ENCODE peak calls at places on chromosome 13, in six cellular contexts. One of them, this sample, is unnamed.
A peak's percentile ranks its signal among the peaks of the same experiment; 100 is the strongest.

GRCh38 chr13:75876371-75877050 is 240.4 kb downstream of the LMO7 start:
- DNase-seq in naive thymus-derived CD8-positive, alpha-beta T cell: peak; percentile 49
- DNase-seq in left ventricle myocardium superior: peak; percentile 46
- DNase-seq in upper lobe of right lung: peak; percentile 63
- DNase-seq in cardiac muscle cell: peak; percentile 77
- DNase-seq in anterior cingulate cortex: peak; percentile 30
- DNase-seq in this sample: no peak

GRCh38 chr13:20882206-20882605 is 20.3 kb downstream of the XPO4 start:
- DNase-seq in naive thymus-derived CD8-positive, alpha-beta T cell: no peak
- DNase-seq in left ventricle myocardium superior: no peak
- DNase-seq in upper lobe of right lung: no peak
- DNase-seq in cardiac muscle cell: no peak
- DNase-seq in anterior cingulate cortex: no peak
- DNase-seq in this sample: no peak

GRCh38 chr13:61727714-61728275 is 312.1 kb upstream of the PCDH20 start:
- DNase-seq in naive thymus-derived CD8-positive, alpha-beta T cell: no peak
- DNase-seq in left ventricle myocardium superior: no peak
- DNase-seq in upper lobe of right lung: no peak
- DNase-seq in cardiac muscle cell: peak; percentile 35
- DNase-seq in anterior cingulate cortex: no peak
- DNase-seq in this sample: no peak

GRCh38 chr13:29423050-29423449 is 172.4 kb downstream of the SLC7A1 start:
- DNase-seq in naive thymus-derived CD8-positive, alpha-beta T cell: no peak
- DNase-seq in left ventricle myocardium superior: no peak
- DNase-seq in upper lobe of right lung: no peak
- DNase-seq in cardiac muscle cell: no peak
- DNase-seq in anterior cingulate cortex: no peak
- DNase-seq in this sample: no peak

GRCh38 chr13:43830481-43830873 is 43.7 kb upstream of the ENOX1 start:
- DNase-seq in naive thymus-derived CD8-positive, alpha-beta T cell: no peak
- DNase-seq in left ventricle myocardium superior: no peak
- DNase-seq in upper lobe of right lung: no peak
- DNase-seq in cardiac muscle cell: peak; percentile 93
- DNase-seq in anterior cingulate cortex: no peak
- DNase-seq in this sample: no peak

GRCh38 chr13:80337011-80337688 is 3.8 kb downstream of the SPRY2 start:
- DNase-seq in naive thymus-derived CD8-positive, alpha-beta T cell: no peak
- DNase-seq in left ventricle myocardium superior: peak; percentile 39
- DNase-seq in upper lobe of right lung: no peak
- DNase-seq in cardiac muscle cell: peak; percentile 27
- DNase-seq in anterior cingulate cortex: no peak
- DNase-seq in this sample: no peak

GRCh38 chr13:34412817-34413365 is 529.2 kb upstream of the NBEA start:
- DNase-seq in naive thymus-derived CD8-positive, alpha-beta T cell: no peak
- DNase-seq in left ventricle myocardium superior: no peak
- DNase-seq in upper lobe of right lung: no peak
- DNase-seq in cardiac muscle cell: no peak
- DNase-seq in anterior cingulate cortex: no peak
- DNase-seq in this sample: no peak

GRCh38 chr13:81442904-81443303 is 1102.0 kb upstream of the SPRY2 start:
- DNase-seq in naive thymus-derived CD8-positive, alpha-beta T cell: no peak
- DNase-seq in left ventricle myocardium superior: no peak
- DNase-seq in upper lobe of right lung: no peak
- DNase-seq in cardiac muscle cell: no peak
- DNase-seq in anterior cingulate cortex: no peak
- DNase-seq in this sample: no peak

GRCh38 chr13:61648546-61648945 is 232.9 kb upstream of the PCDH20 start:
- DNase-seq in naive thymus-derived CD8-positive, alpha-beta T cell: no peak
- DNase-seq in left ventricle myocardium superior: no peak
- DNase-seq in upper lobe of right lung: no peak
- DNase-seq in cardiac muscle cell: no peak
- DNase-seq in anterior cingulate cortex: no peak
- DNase-seq in this sample: no peak

GRCh38 chr13:28037399-28037798 is 48.9 kb upstream of the URAD start:
- DNase-seq in naive thymus-derived CD8-positive, alpha-beta T cell: no peak
- DNase-seq in left ventricle myocardium superior: no peak
- DNase-seq in upper lobe of right lung: no peak
- DNase-seq in cardiac muscle cell: no peak
- DNase-seq in anterior cingulate cortex: no peak
- DNase-seq in this sample: no peak

GRCh38 chr13:104321756-104322155 is 1255.5 kb upstream of the SLC10A2 start:
- DNase-seq in naive thymus-derived CD8-positive, alpha-beta T cell: no peak
- DNase-seq in left ventricle myocardium superior: no peak
- DNase-seq in upper lobe of right lung: no peak
- DNase-seq in cardiac muscle cell: no peak
- DNase-seq in anterior cingulate cortex: no peak
- DNase-seq in this sample: no peak

GRCh38 chr13:86581711-86582110 is 782.5 kb upstream of the SLITRK6 start:
- DNase-seq in naive thymus-derived CD8-positive, alpha-beta T cell: no peak
- DNase-seq in left ventricle myocardium superior: no peak
- DNase-seq in upper lobe of right lung: no peak
- DNase-seq in cardiac muscle cell: no peak
- DNase-seq in anterior cingulate cortex: no peak
- DNase-seq in this sample: no peak

GRCh38 chr13:113971471-113972231 is 2.2 kb downstream of the C13orf46 start:
- DNase-seq in naive thymus-derived CD8-positive, alpha-beta T cell: no peak
- DNase-seq in left ventricle myocardium superior: peak; percentile 25
- DNase-seq in upper lobe of right lung: peak; percentile 66
- DNase-seq in cardiac muscle cell: no peak
- DNase-seq in anterior cingulate cortex: no peak
- DNase-seq in this sample: peak; percentile 46

GRCh38 chr13:27403252-27403678 is 21.2 kb upstream of the GTF3A start:
- DNase-seq in naive thymus-derived CD8-positive, alpha-beta T cell: no peak
- DNase-seq in left ventricle myocardium superior: no peak
- DNase-seq in upper lobe of right lung: no peak
- DNase-seq in cardiac muscle cell: peak; percentile 77
- DNase-seq in anterior cingulate cortex: no peak
- DNase-seq in this sample: no peak

This sample was measured in lower lobe of right lung.